ENCODE peak calls at places on chromosomes 3 and 15, in seven cellular contexts. Y is fibroblast of villous mesenchyme; R is SW480; T is EL; F is CD8-positive, alpha-beta memory T cell; C is NCI-H1436; S is heart left ventricle. U is an unnamed sample.

GRCh38 chr15:68487087-68487843 is 55.3 kb upstream of the ITGA11 start:
- DNase-seq in T (peak; percentile 33), Y (peak; percentile 41), S (no peak), R (no peak), F (no peak), C (no peak), U (no peak)

GRCh38 chr3:8490079-8490552 is 11.5 kb upstream of the LMCD1 start:
- DNase-seq in R (no peak), C (no peak), F (no peak), S (no peak), T (peak; percentile 94), Y (peak; percentile 97), U (no peak)

GRCh38 chr3:25748189-25748588 is 35.1 kb downstream of the NGLY1 start:
- DNase-seq in T (no peak), F (no peak), R (no peak), C (no peak), Y (no peak), S (no peak), U (no peak)

GRCh38 chr15:33107950-33108349 is 86.6 kb downstream of the FMN1 start:
- DNase-seq in Y (no peak), C (no peak), F (no peak), R (no peak), S (no peak), T (peak; percentile 44), U (no peak)

GRCh38 chr3:102006812-102007485 is 157.6 kb downstream of the NFKBIZ start:
- DNase-seq in S (peak; percentile 28), F (no peak), R (no peak), T (peak; percentile 92), C (peak; percentile 68), Y (peak; percentile 92), U (no peak)

GRCh38 chr3:38823722-38824121 is 7.7 kb upstream of the SCN10A start:
- DNase-seq in C (no peak), S (no peak), T (no peak), R (no peak), Y (no peak), F (no peak), U (no peak)

GRCh38 chr15:65368300-65368617 is 9.5 kb downstream of the IGDCC3 start:
- DNase-seq in S (no peak), R (no peak), F (no peak), Y (no peak), C (no peak), T (no peak), U (no peak)

GRCh38 chr15:33059184-33059583 is 135.3 kb downstream of the FMN1 start:
- DNase-seq in S (no peak), T (no peak), C (no peak), F (no peak), R (no peak), Y (peak; percentile 25), U (no peak)

GRCh38 chr15:39213385-39213840 is 367.5 kb upstream of the THBS1 start:
- DNase-seq in S (peak; percentile 51), C (no peak), F (no peak), R (peak; percentile 72), Y (peak; percentile 85), T (peak; percentile 99), U (peak; percentile 66)

GRCh38 chr3:193377591-193377990 is 962 bp downstream of the ATP13A5 start:
- DNase-seq in S (no peak), F (no peak), C (no peak), T (no peak), R (no peak), Y (no peak), U (peak; percentile 16)

GRCh38 chr3:62873672-62874397 is 1.4 kb downstream of the CADPS start:
- DNase-seq in S (peak; percentile 60), F (no peak), R (peak; percentile 44), Y (peak; percentile 12), C (peak; percentile 51), T (no peak), U (peak; percentile 79)

GRCh38 chr3:177150218-177150916 is 46.9 kb downstream of the TBL1XR1 start:
- DNase-seq in C (no peak), Y (no peak), F (no peak), R (no peak), S (no peak), T (peak; percentile 13), U (no peak)

GRCh38 chr15:91224750-91225380 is 124.8 kb downstream of the SV2B start:
- DNase-seq in F (no peak), R (peak; percentile 46), S (no peak), C (peak; percentile 7), T (peak; percentile 36), Y (peak; percentile 33), U (peak; percentile 19)

GRCh38 chr15:43370310-43370974 is 401 bp downstream of the ZSCAN29 start:
- DNase-seq in F (no peak), R (no peak), T (peak; percentile 31), C (peak; percentile 1), S (peak; percentile 20), Y (peak; percentile 51), U (peak; percentile 36)

GRCh38 chr15:51751687-51752683 is 588 bp downstream of the TMOD2 start:
- DNase-seq in S (peak; percentile 35), Y (no peak), T (peak; percentile 49), F (no peak), C (no peak), R (peak; percentile 59), U (peak; percentile 50)

GRCh38 chr3:143002083-143002712 is 828 bp downstream of the U2SURP start:
- DNase-seq in F (peak; percentile 5), S (no peak), R (peak; percentile 47), Y (peak; percentile 60), C (no peak), T (peak; percentile 36), U (no peak)

GRCh38 chr3:142019794-142020320 is 129.5 kb downstream of the TFDP2 start:
- DNase-seq in Y (no peak), C (no peak), T (no peak), R (no peak), S (no peak), F (no peak), U (no peak)

GRCh38 chr3:167480748-167481147 is 6.9 kb upstream of the SERPINI2 start:
- DNase-seq in R (no peak), S (no peak), T (no peak), C (no peak), Y (no peak), F (no peak), U (no peak)

GRCh38 chr3:44511238-44511567 is 33.7 kb upstream of the ZNF445 start:
- DNase-seq in S (no peak), T (peak; percentile 4), Y (no peak), C (no peak), F (no peak), R (no peak), U (peak; percentile 20)

GRCh38 chr15:54150255-54150654 is 172.0 kb downstream of the UNC13C start:
- DNase-seq in T (no peak), C (no peak), Y (no peak), S (no peak), R (no peak), F (no peak), U (peak; percentile 16)

U was measured in testis.